ENCODE peak calls at places on chromosomes 4 and X, in eight cellular contexts. J, L, H, V, M, X, K and C are unnamed samples.
A peak's percentile ranks its signal among the peaks of the same experiment; 100 is the strongest.

GRCh38 chr4:80204433-80204832 is 7.1 kb downstream of the PRDM8 start:
- DNase-seq in J (no peak), L (no peak), H (no peak), V (no peak), M (no peak), X (no peak), K (no peak), C (no peak)

GRCh38 chrX:153648358-153649177 is 1.6 kb downstream of the DUSP9 start:
- DNase-seq in J (no peak), L (no peak), H (no peak), V (no peak), M (no peak), X (peak; percentile 2), K (no peak), C (peak; percentile 9)

GRCh38 chr4:3221996-3222395 is 27.0 kb upstream of the MSANTD1 start:
- DNase-seq in J (no peak), L (peak; percentile 11), H (no peak), V (no peak), M (no peak), X (peak; percentile 5), K (no peak), C (peak; percentile 69)

GRCh38 chr4:168659971-168660465 is 163.2 kb downstream of the PALLD start:
- DNase-seq in J (no peak), L (no peak), H (no peak), V (no peak), M (no peak), X (no peak), K (no peak), C (no peak)

GRCh38 chrX:69361286-69361926 is 142.7 kb upstream of the NALF2 start:
- DNase-seq in J (no peak), L (peak; percentile 32), H (no peak), V (no peak), M (no peak), X (no peak), K (no peak), C (no peak)

GRCh38 chr4:153452661-153453378 is 13.3 kb upstream of the TMEM131L start:
- DNase-seq in J (no peak), L (no peak), H (no peak), V (no peak), M (no peak), X (no peak), K (no peak), C (no peak)

GRCh38 chrX:153357877-153358276 is 23.9 kb downstream of the ZNF275 start:
- DNase-seq in J (no peak), L (no peak), H (no peak), V (no peak), M (no peak), X (no peak), K (no peak), C (no peak)

GRCh38 chr4:76753814-76754213 is 144.1 kb downstream of the SOWAHB start:
- DNase-seq in J (no peak), L (no peak), H (no peak), V (no peak), M (no peak), X (no peak), K (peak; percentile 93), C (no peak)

GRCh38 chrX:81120936-81121351 is 80.8 kb downstream of the HMGN5 start:
- DNase-seq in J (peak; percentile 79), L (peak; percentile 31), H (peak; percentile 38), V (peak; percentile 52), M (peak; percentile 57), X (peak; percentile 39), K (no peak), C (no peak)

GRCh38 chrX:31743004-31743403 is 671.2 kb upstream of the FTHL17 start:
- DNase-seq in J (no peak), L (no peak), H (no peak), V (no peak), M (no peak), X (no peak), K (no peak), C (no peak)

GRCh38 chr4:80097395-80098177 is 24.6 kb upstream of the ANTXR2 start:
- DNase-seq in J (no peak), L (no peak), H (no peak), V (no peak), M (no peak), X (peak; percentile 65), K (peak; percentile 24), C (peak; percentile 65)

GRCh38 chr4:61841710-61842109 is 641.6 kb downstream of the ADGRL3 start:
- DNase-seq in J (no peak), L (no peak), H (peak; percentile 21), V (no peak), M (no peak), X (no peak), K (no peak), C (no peak)